ENCODE peak calls at places on chromosome 4, in six cellular contexts. U is lower lobe of right lung, M is stomach, T is H9, Q is astrocyte, D is ovary. P is an unnamed sample.

GRCh38 chr4:183552274-183553146 is 47.7 kb downstream of the ING2 start:
- DNase-seq in U (no peak), Q (no peak), T (no peak), D (peak), M (no peak), P (no peak)

GRCh38 chr4:34850983-34851382 is 1393.3 kb downstream of the ARAP2 start:
- DNase-seq in D (no peak), Q (peak), U (no peak), T (no peak), M (no peak), P (peak)

GRCh38 chr4:87416965-87417364 is 5.4 kb upstream of the NUDT9 start:
- DNase-seq in M (no peak), T (no peak), D (no peak), Q (no peak), U (no peak), P (no peak)

GRCh38 chr4:70948665-70949284 is 44.7 kb upstream of the DCK start:
- DNase-seq in Q (no peak), U (no peak), T (no peak), M (no peak), D (no peak), P (no peak)

GRCh38 chr4:182978152-182978827 is 61.1 kb upstream of the DCTD start:
- DNase-seq in D (no peak), M (no peak), U (no peak), Q (peak), T (no peak), P (no peak)

GRCh38 chr4:161717084-161717483 is 446.7 kb downstream of the FSTL5 start:
- DNase-seq in Q (no peak), M (no peak), U (no peak), T (no peak), D (no peak), P (no peak)

GRCh38 chr4:38533024-38533556 is 130.9 kb upstream of the KLF3 start:
- DNase-seq in Q (no peak), T (no peak), M (no peak), D (no peak), U (no peak), P (no peak)

GRCh38 chr4:76535603-76536380 is 100.8 kb downstream of the SHROOM3 start:
- DNase-seq in M (no peak), T (no peak), D (no peak), U (no peak), Q (peak), P (no peak)

GRCh38 chr4:95705323-95705722 is 134.6 kb upstream of the PDHA2 start:
- DNase-seq in M (no peak), Q (no peak), D (no peak), T (no peak), U (no peak), P (no peak)

GRCh38 chr4:10738826-10739489 is 54.4 kb upstream of the CLNK start:
- DNase-seq in Q (peak), D (no peak), U (no peak), T (no peak), M (no peak), P (peak)

GRCh38 chr4:45693746-45694145 is 430.1 kb downstream of the GABRG1 start:
- DNase-seq in D (no peak), U (no peak), Q (no peak), T (no peak), M (peak), P (no peak)

GRCh38 chr4:74156521-74156920 is 1.4 kb upstream of the MTHFD2L start:
- DNase-seq in T (no peak), D (no peak), U (no peak), Q (no peak), M (no peak), P (no peak)

GRCh38 chr4:98890698-98891097 is 38.2 kb downstream of the EIF4E start:
- DNase-seq in T (no peak), Q (peak), D (no peak), U (no peak), M (no peak), P (peak)

GRCh38 chr4:74237425-74237966 is 70.8 kb upstream of the EPGN start:
- DNase-seq in D (no peak), U (no peak), M (no peak), T (no peak), Q (no peak), P (peak)

GRCh38 chr4:138450546-138450945 is 208.4 kb upstream of the SLC7A11 start:
- DNase-seq in D (no peak), T (no peak), U (no peak), M (no peak), Q (no peak), P (no peak)

GRCh38 chr4:55178226-55179005 is 53.0 kb upstream of the KDR start:
- DNase-seq in U (no peak), M (no peak), T (no peak), D (no peak), Q (no peak), P (no peak)

GRCh38 chr4:6179362-6179761 is 21.0 kb downstream of the JAKMIP1 start:
- DNase-seq in Q (no peak), D (no peak), T (no peak), U (no peak), M (no peak), P (no peak)

GRCh38 chr4:38004887-38005286 is 44.7 kb downstream of the PTTG2 start:
- DNase-seq in M (no peak), Q (no peak), T (no peak), U (no peak), D (no peak), P (no peak)

GRCh38 chr4:74158561-74159396 is 861 bp downstream of the MTHFD2L start:
- DNase-seq in D (no peak), M (no peak), U (no peak), T (no peak), Q (peak), P (peak)

GRCh38 chr4:22356996-22357596 is 158.8 kb downstream of the ADGRA3 start:
- DNase-seq in Q (peak), M (no peak), D (no peak), T (no peak), U (no peak), P (peak)

GRCh38 chr4:41258783-41259182 is 2.1 kb downstream of the UCHL1 start:
- DNase-seq in M (no peak), Q (peak), D (no peak), T (peak), U (no peak), P (peak)

DNA sequence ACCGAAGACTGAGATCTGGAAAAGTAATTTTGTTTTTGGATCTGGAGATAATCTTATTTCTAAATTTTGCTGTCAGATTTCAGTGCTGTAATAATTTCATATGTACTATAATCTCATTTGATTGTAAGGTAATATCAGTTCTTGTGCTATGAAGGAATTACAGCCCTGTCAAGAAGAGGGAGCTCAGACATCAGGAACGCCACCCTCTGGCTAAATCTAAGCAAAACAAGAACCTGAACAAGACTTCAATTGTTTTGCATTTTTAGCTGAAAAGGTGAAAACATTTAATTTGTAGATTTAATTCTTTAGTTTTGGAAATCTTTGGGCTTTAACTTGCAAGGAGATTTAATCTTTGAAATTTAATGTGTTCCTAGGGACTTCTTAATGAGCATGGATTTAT is 525.4 kb upstream of the HS3ST1 start:
- DNase-seq in T (no peak), U (no peak), M (no peak), Q (no peak), D (no peak), P (peak)
- TF ChIP-seq CTCF in T (peak), U (peak), M (peak), Q (peak), D (no peak), P (peak)

GRCh38 chr4:69025999-69026387 is 70.3 kb upstream of the UGT2B7 start:
- DNase-seq in Q (no peak), T (no peak), M (no peak), U (no peak), D (no peak), P (no peak)

GRCh38 chr4:69026974-69027373 is 69.3 kb upstream of the UGT2B7 start:
- DNase-seq in T (no peak), Q (no peak), D (no peak), M (no peak), U (no peak), P (no peak)

GRCh38 chr4:69025191-69025998 is 70.9 kb upstream of the UGT2B7 start:
- DNase-seq in T (peak), Q (no peak), M (no peak), U (no peak), D (no peak), P (peak)
- TF ChIP-seq CTCF in T (peak), Q (no peak), M (peak), U (no peak), D (no peak), P (peak)

GRCh38 chr4:3669553-3669949 is 96.6 kb upstream of the ADRA2C start:
- DNase-seq in T (no peak), D (no peak), Q (no peak), M (no peak), U (no peak), P (no peak)

GRCh38 chr4:3667258-3667657 is 98.9 kb upstream of the ADRA2C start:
- DNase-seq in M (no peak), T (no peak), D (no peak), Q (no peak), U (no peak), P (no peak)

GRCh38 chr4:3666263-3666662 is 99.9 kb upstream of the ADRA2C start:
- DNase-seq in U (no peak), M (no peak), Q (no peak), D (no peak), T (no peak), P (no peak)

GRCh38 chr4:3670521-3671519 is 95.4 kb upstream of the ADRA2C start:
- DNase-seq in U (peak), T (no peak), M (no peak), D (no peak), Q (no peak), P (no peak)

DNA sequence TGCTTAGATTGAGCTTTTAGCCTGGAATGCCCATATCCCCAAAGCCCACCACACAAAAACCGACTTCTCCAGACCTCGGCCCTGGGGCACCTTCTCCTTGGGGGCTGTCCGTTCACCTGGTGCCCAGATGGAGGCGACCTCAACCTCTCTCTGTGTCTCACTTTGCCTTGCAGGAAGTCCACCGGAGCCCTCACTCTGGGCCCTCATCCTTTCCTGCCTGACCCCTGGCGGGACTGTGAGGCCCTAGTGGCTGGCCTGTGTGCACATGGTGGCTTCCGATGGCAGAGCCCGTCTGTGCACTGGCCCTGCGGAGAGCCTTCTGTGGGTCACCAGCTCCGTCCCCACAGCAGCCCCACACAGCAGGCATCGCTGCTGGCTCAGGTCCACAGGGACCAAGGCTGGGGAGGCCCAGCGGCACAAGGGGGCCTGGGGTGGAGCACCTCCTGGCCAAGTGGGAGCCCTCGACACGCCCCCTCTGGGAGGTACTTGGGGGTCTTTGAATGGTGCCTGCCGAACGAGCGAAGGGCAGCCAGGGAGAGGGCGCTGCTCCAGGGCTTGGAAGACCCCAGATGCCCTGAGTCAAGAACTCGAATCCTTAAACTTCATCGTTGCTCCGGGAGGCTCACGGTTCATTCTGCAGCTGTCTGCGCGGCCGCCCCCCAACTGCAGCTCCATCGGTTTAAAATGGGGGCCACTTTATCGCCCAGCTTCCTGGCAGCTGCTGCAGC is 97.2 kb upstream of the ADRA2C start:
- DNase-seq in T (peak), U (no peak), D (no peak), Q (no peak), M (no peak), P (no peak)
- TF ChIP-seq CTCF in T (peak), U (no peak), D (no peak), Q (no peak), M (no peak), P (no peak)

DNA sequence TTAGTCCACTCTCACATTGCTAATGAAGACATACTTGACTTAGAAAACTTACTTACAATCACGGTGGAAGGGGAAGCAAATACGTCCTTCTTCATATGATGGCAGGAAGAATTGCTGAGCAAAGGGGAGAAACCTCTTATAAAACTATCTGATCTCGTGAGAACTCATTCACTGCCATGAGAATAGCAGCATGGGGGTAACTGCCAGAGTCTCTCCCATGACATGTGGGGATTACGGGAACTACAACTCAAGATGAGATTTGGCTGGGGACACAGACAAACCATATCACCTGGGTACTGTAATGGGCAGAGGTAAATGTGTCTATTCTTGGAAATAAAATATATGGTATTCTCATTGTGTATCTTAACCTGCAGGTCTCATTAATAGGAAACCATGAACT is 711.6 kb upstream of the GRID2 start:
- DNase-seq in Q (no peak), M (no peak), D (no peak), U (no peak), T (no peak), P (no peak)
- TF ChIP-seq CTCF in Q (no peak), M (no peak), D (no peak), U (no peak), T (peak), P (no peak)

DNA sequence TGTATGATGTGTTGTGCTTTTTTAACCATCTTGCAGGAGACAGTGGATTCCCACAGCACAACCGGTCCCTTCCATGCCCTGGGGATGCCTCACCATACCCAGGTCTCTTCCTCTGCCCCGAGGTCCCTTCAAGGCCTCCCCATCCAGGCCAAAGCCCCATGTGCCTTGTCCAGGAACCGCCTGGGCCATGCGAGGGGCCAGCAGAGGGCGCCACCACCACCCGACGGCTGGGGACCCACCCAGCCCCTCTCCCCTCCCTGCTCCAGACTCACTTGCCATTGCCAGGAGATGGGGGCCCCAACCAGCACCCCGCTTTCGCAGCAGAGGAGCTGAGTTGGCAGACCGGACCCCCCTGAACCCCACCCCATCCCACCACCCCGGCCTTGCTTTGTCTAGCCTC is 485.5 kb downstream of the TRAM1L1 start:
- DNase-seq in D (peak), T (peak), U (peak), M (no peak), Q (no peak), P (no peak)
- TF ChIP-seq CTCF in D (no peak), T (peak), U (no peak), M (no peak), Q (no peak), P (no peak)

DNA sequence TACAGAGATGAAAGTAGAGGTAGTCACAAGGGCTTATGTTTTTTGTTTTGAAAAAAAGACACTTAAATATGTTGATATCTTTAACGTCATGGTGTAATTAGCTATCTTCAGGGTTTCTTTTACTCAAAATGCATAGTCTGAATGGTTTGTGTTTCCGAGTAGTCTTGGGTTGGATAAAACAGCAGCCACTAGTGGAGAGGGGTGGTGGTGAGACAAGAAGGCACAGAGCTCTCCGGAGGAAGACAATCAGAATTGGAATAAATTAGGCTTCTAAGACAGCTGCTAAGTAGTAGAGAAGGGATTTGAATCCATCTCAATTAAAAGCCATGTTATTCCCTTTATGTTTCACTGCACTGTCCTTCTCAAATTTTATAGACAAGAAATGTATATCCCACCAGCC is 240.4 kb upstream of the VEGFC start:
- DNase-seq in M (no peak), T (no peak), Q (no peak), U (no peak), D (no peak), P (no peak)
- TF ChIP-seq CTCF in M (no peak), T (peak), Q (no peak), U (no peak), D (no peak), P (no peak)

GRCh38 chr4:80072607-80073361 is at the start of gene ANTXR2:
- DNase-seq in T (peak), U (peak), M (peak), Q (peak), D (peak), P (peak)
- TF ChIP-seq CTCF in T (no peak), U (peak), M (no peak), Q (no peak), D (no peak), P (no peak)

DNA sequence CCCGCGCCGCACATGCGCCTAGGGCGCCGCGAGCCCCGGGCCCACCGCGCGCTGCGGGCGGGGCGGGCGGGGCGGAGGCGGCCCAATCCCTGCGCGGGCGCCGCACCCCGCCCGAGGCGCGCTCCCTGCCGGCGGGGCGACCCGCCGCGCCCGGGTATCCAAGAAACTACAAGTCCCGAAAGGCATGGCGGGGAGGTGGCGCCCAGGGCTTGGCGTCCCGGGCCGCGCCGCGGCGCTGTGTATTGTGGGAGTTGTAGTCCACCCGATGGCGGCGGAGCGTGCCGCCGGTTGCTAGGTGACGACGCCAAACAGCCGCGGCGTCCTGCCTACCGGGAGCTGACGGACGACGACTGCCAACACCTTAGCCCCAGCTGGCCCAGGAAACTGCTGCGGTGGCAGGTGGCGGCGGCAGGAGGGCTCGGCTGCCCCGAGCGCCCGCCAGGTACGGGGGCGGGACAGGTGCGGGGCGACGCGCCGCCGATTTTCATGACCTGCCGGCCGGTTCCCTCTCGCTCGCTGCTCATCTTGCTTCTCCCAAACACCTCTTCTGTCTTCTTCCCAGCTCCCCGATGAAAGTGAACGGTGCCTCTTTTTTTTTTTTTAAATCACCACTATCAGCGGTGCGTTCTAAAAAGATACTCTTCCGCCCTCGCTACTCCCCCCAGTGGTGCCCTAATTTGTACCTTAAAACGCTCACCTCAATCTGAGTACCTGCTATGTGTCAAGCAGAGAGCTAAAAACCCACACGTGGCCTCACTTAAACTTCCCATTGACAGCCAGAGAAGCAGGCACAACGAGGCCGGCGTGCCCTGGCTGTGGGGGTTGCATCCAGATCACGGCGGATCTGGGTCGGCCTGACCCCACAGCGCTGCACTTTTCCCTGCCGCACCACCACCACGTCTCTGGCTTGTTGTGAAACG is at the start of gene CFAP99:
- DNase-seq in Q (peak), T (peak), M (peak), D (peak), U (peak), P (peak)
- TF ChIP-seq CTCF in Q (no peak), T (peak), M (no peak), D (no peak), U (no peak), P (peak)

DNA sequence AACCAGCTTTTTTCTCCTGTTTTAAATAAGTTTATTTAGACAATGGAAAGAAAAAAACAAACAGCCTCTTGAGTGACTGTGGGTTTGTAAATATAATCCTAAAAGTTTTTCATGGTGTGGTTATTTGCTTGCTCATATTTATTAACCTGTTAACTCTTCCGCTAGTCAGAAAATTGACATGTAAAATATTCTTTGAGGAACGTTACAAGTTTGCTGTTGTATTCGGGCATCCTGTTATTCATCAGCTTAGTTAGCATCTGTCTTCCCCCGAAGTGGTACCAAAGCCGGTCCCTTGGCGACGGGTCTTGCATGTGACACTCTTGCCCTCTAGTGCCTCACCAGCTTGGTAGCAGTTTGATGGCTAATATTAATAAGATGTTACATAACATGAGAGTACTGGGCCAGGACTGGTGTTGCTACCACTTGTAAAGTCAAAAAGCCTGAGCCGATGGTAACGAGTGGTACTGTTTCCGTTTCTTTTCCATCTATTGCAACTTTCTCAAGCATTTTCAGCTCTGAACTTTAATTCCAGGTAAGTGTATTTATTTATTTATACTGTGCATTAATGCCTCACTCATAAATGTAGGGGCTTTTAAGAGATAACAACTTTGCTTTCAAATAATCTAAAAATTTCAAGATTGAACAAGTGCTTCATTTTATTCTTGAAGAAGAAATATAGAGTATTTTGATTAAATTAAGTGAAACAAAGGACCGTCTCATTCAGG is at the start of gene NDST3:
- DNase-seq in T (peak), M (peak), U (peak), D (no peak), Q (peak), P (peak)
- TF ChIP-seq CTCF in T (peak), M (peak), U (peak), D (no peak), Q (peak), P (peak)